ENCODE peak calls at places on chromosomes 13 and 19, in four cellular contexts. U is K562, X is A549, D is HepG2. J is an unnamed sample.

GRCh38 chr13:48068952-48069351 is 26.0 kb downstream of the MED4 start:
- DNase-seq in U (no peak), X (no peak), D (no peak), J (no peak)

GRCh38 chr19:40982594-40983101 is 8.4 kb upstream of the CYP2B6 start:
- DNase-seq in U (no peak), X (no peak), D (no peak), J (peak; percentile 43)

GRCh38 chr19:57813919-57814504 is 701 bp downstream of the ZNF552 start:
- DNase-seq in U (peak; percentile 23), X (no peak), D (peak; percentile 12), J (no peak)

GRCh38 chr19:53328967-53329366 is 4.6 kb upstream of the ZNF845 start:
- DNase-seq in U (peak; percentile 17), X (no peak), D (no peak), J (peak; percentile 68)

GRCh38 chr13:46552302-46552680 is 679 bp upstream of the LRCH1 start:
- DNase-seq in U (no peak), X (no peak), D (no peak), J (no peak)

GRCh38 chr19:2636142-2636896 is 66.2 kb downstream of the GNG7 start:
- DNase-seq in U (no peak), X (no peak), D (no peak), J (no peak)

GRCh38 chr13:60765700-60766411 is 368.8 kb downstream of the TDRD3 start:
- DNase-seq in U (no peak), X (no peak), D (peak; percentile 5), J (no peak)

GRCh38 chr13:104650426-104650825 is 1584.2 kb upstream of the SLC10A2 start:
- DNase-seq in U (no peak), X (no peak), D (no peak), J (no peak)

GRCh38 chr13:38519229-38519910 is 167.5 kb upstream of the FREM2 start:
- DNase-seq in U (no peak), X (no peak), D (no peak), J (no peak)

GRCh38 chr13:112882555-112883024 is 86.4 kb upstream of the MCF2L start:
- DNase-seq in U (no peak), X (no peak), D (no peak), J (no peak)

GRCh38 chr13:113502686-113503085 is 12.2 kb upstream of the DCUN1D2 start:
- DNase-seq in U (no peak), X (no peak), D (no peak), J (no peak)

GRCh38 chr19:57240311-57241090 is at the start of gene ZNF805:
- DNase-seq in U (peak; percentile 93), X (peak; percentile 96), D (peak; percentile 90), J (peak; percentile 97)

GRCh38 chr19:1098177-1099051 is 3.2 kb upstream of the POLR2E start:
- DNase-seq in U (no peak), X (no peak), D (peak; percentile 94), J (no peak)

GRCh38 chr19:41578886-41579285 is 2.9 kb downstream of the CEACAM21 start:
- DNase-seq in U (no peak), X (no peak), D (no peak), J (no peak)

GRCh38 chr13:26971990-26972888 is 199.4 kb downstream of the USP12 start:
- DNase-seq in U (peak; percentile 37), X (no peak), D (peak; percentile 74), J (peak; percentile 61)

GRCh38 chr19:13425151-13425550 is 81.1 kb downstream of the CACNA1A start:
- DNase-seq in U (no peak), X (no peak), D (no peak), J (no peak)

GRCh38 chr19:7427944-7428343 is 60.9 kb downstream of the PEX11G start:
- DNase-seq in U (no peak), X (no peak), D (no peak), J (no peak)

GRCh38 chr13:40181203-40181845 is 485.1 kb downstream of the FOXO1 start:
- DNase-seq in U (peak; percentile 26), X (no peak), D (peak; percentile 56), J (no peak)

GRCh38 chr19:7624810-7625209 is 4.5 kb downstream of the XAB2 start:
- DNase-seq in U (no peak), X (no peak), D (no peak), J (no peak)

GRCh38 chr13:92384410-92384809 is 842.2 kb upstream of the GPC6 start:
- DNase-seq in U (no peak), X (no peak), D (no peak), J (no peak)

GRCh38 chr19:58450836-58451357 is 525 bp upstream of the ZNF324B start:
- DNase-seq in U (peak; percentile 35), X (peak; percentile 48), D (no peak), J (no peak)

GRCh38 chr13:39809466-39809865 is 154.0 kb downstream of the COG6 start:
- DNase-seq in U (no peak), X (no peak), D (no peak), J (no peak)

GRCh38 chr19:12224676-12225075 is 61.8 kb downstream of the ZNF136 start:
- DNase-seq in U (no peak), X (no peak), D (no peak), J (no peak)

GRCh38 chr19:52343548-52343947 is 7.5 kb downstream of the ZNF610 start:
- DNase-seq in U (peak; percentile 61), X (no peak), D (peak; percentile 15), J (peak; percentile 83)

GRCh38 chr19:54408627-54409026 is 6.6 kb upstream of the TTYH1 start:
- DNase-seq in U (no peak), X (no peak), D (no peak), J (no peak)

GRCh38 chr13:105918842-105919741 is 616.4 kb downstream of the EFNB2 start:
- DNase-seq in U (no peak), X (peak; percentile 51), D (peak; percentile 3), J (no peak)

GRCh38 chr13:50378513-50378970 is 363.3 kb downstream of the KCNRG start:
- DNase-seq in U (no peak), X (no peak), D (no peak), J (no peak)

GRCh38 chr19:31783592-31783991 is 434.4 kb upstream of the TSHZ3 start:
- DNase-seq in U (no peak), X (no peak), D (no peak), J (no peak)

GRCh38 chr13:97853550-97853949 is 99.9 kb upstream of the IPO5 start:
- DNase-seq in U (no peak), X (no peak), D (no peak), J (no peak)

GRCh38 chr13:101417043-101417406 is 717 bp upstream of the NALCN start:
- DNase-seq in U (no peak), X (peak; percentile 9), D (no peak), J (no peak)

GRCh38 chr19:6417713-6418561 is 6.7 kb downstream of the KHSRP start:
- DNase-seq in U (no peak), X (no peak), D (no peak), J (peak; percentile 36)

GRCh38 chr19:5178841-5179625 is 161.6 kb downstream of the PTPRS start:
- DNase-seq in U (no peak), X (no peak), D (no peak), J (no peak)

GRCh38 chr19:17909017-17909732 is 23.6 kb upstream of the CCDC124 start:
- DNase-seq in U (no peak), X (no peak), D (no peak), J (peak; percentile 23)

DNA sequence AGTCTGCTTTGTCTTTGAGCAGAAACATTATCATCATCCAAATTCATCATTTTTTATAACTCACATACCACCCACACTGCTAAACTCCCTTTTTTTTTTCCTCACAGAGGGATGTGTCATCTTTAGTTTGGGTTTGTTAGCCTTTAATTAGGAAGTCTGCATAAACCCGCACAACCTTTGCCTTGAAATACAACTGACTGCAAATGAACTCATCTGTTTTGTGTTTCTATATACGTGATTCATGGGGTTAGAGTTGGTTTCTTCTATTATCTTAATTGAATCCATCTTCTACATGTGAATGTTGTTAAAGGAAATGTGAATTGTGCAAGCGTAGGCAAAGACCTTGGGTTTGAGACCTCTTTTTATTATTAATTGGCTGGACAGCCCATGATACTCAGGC is 102.7 kb downstream of the SLAIN1 start:
- DNase-seq in U (no peak), X (no peak), D (no peak), J (no peak)
- TF ChIP-seq NR3C1 in U (no peak), X (no peak), D (no peak), J (no peak)

GRCh38 chr13:36418022-36418805 is 14.1 kb upstream of the CCNA1 start:
- DNase-seq in U (no peak), X (no peak), D (no peak), J (no peak)
- TF ChIP-seq NR3C1 in U (no peak), X (no peak), D (no peak), J (no peak)

DNA sequence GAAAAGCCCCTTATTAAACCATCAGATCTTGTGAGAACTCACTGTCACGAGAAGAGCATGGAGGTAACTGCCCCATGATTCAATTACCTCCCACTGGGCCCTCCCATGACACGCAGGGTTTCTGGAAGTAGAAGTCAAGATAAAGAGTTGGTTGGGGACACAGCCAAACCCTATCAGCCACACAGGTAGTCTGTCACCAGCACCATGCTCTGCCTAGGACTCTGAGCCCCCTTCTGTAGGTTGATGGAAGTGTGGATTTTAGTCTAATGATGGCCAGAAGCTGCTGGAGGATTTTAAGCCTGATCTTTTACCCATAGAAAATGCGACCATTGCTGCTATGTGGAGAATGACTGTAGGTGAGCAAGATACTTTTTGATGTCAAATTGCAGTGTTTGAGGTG is 60.8 kb downstream of the ARHGEF7 start:
- DNase-seq in U (peak; percentile 16), X (no peak), D (no peak), J (no peak)
- TF ChIP-seq NR3C1 in U (no peak), X (no peak), D (no peak), J (no peak)

GRCh38 chr13:44068169-44068568 is 188.5 kb downstream of the LACC1 start:
- DNase-seq in U (no peak), X (no peak), D (no peak), J (no peak)

GRCh38 chr13:44064376-44064775 is 184.7 kb downstream of the LACC1 start:
- DNase-seq in U (no peak), X (no peak), D (no peak), J (no peak)

GRCh38 chr13:44061876-44062275 is 182.2 kb downstream of the LACC1 start:
- DNase-seq in U (no peak), X (no peak), D (no peak), J (no peak)

GRCh38 chr13:44063467-44063866 is 183.8 kb downstream of the LACC1 start:
- DNase-seq in U (no peak), X (no peak), D (no peak), J (no peak)

GRCh38 chr13:44063881-44064280 is 184.2 kb downstream of the LACC1 start:
- DNase-seq in U (no peak), X (no peak), D (no peak), J (no peak)
- TF ChIP-seq NR3C1 in U (no peak), X (no peak), D (no peak), J (no peak)

GRCh38 chr13:21672811-21673591 is 2.1 kb downstream of the FGF9 start:
- DNase-seq in U (no peak), X (no peak), D (no peak), J (no peak)

GRCh38 chr13:21676611-21677021 is 5.7 kb downstream of the FGF9 start:
- DNase-seq in U (no peak), X (no peak), D (no peak), J (peak; percentile 77)

GRCh38 chr13:21673592-21674270 is 2.9 kb downstream of the FGF9 start:
- DNase-seq in U (peak; percentile 19), X (peak; percentile 36), D (no peak), J (peak; percentile 63)

GRCh38 chr13:21675095-21676007 is 4.5 kb downstream of the FGF9 start:
- DNase-seq in U (no peak), X (no peak), D (no peak), J (peak; percentile 57)

GRCh38 chr13:21674271-21675009 is 3.6 kb downstream of the FGF9 start:
- DNase-seq in U (peak; percentile 13), X (no peak), D (no peak), J (peak; percentile 53)
- TF ChIP-seq NR3C1 in U (no peak), X (no peak), D (no peak), J (no peak)